ENCODE peak calls at places on chromosomes 4 and X, in five cellular contexts. C is A549, L is MCF 10A, W is left ventricle myocardium inferior, G is dorsolateral prefrontal cortex. D is an unnamed sample.

GRCh38 chr4:83664741-83665140 is 128.8 kb downstream of the GPAT3 start:
- DNase-seq in C (no peak), G (no peak), L (no peak), W (no peak), D (no peak)

GRCh38 chr4:138097912-138098600 is 144.1 kb downstream of the SLC7A11 start:
- DNase-seq in W (no peak), G (no peak), L (no peak), C (no peak), D (no peak)

GRCh38 chrX:28108186-28108945 is 127.1 kb upstream of the DCAF8L1 start:
- DNase-seq in W (no peak), L (no peak), G (no peak), C (no peak), D (no peak)

GRCh38 chrX:16547644-16548043 is 102.3 kb upstream of the S100G start:
- DNase-seq in W (no peak), G (no peak), C (no peak), L (no peak), D (no peak)

GRCh38 chr4:185738038-185738552 is 73.9 kb downstream of the SORBS2 start:
- DNase-seq in W (no peak), G (no peak), L (peak; percentile 88), C (no peak), D (no peak)

GRCh38 chrX:151714367-151714766 is 1.5 kb upstream of the FATE1 start:
- DNase-seq in C (no peak), G (no peak), L (no peak), W (no peak), D (no peak)

GRCh38 chr4:173532725-173533511 is 2.9 kb upstream of the HAND2 start:
- DNase-seq in L (no peak), W (no peak), C (no peak), G (no peak), D (no peak)

GRCh38 chr4:6028168-6028567 is 9.9 kb upstream of the C4orf50 start:
- DNase-seq in L (no peak), C (no peak), G (no peak), W (no peak), D (no peak)

GRCh38 chr4:177964693-177965168 is 522.5 kb upstream of the AGA start:
- DNase-seq in C (no peak), W (no peak), L (no peak), G (no peak), D (no peak)

GRCh38 chr4:7943211-7943610 is 3.5 kb upstream of the AFAP1 start:
- DNase-seq in G (no peak), L (no peak), C (no peak), W (no peak), D (no peak)

GRCh38 chrX:94932278-94932965 is 1258.4 kb downstream of the FAM133A start:
- DNase-seq in W (no peak), L (no peak), G (no peak), C (no peak), D (no peak)

GRCh38 chr4:168449740-168450442 is 30.4 kb downstream of the DDX60L start:
- DNase-seq in G (no peak), L (no peak), C (no peak), W (no peak), D (no peak)

GRCh38 chr4:55016131-55016530 is 109.3 kb downstream of the KDR start:
- DNase-seq in W (no peak), L (no peak), C (no peak), G (no peak), D (no peak)

GRCh38 chrX:25599061-25599460 is 539.1 kb upstream of the MAGEB18 start:
- DNase-seq in L (peak; percentile 2), W (no peak), C (no peak), G (no peak), D (no peak)

GRCh38 chrX:627995-628394 is 2.6 kb upstream of the SHOX start:
- DNase-seq in C (no peak), W (no peak), L (no peak), G (no peak), D (no peak)

GRCh38 chrX:13923845-13924244 is 105.8 kb downstream of the GEMIN8 start:
- DNase-seq in G (no peak), C (no peak), L (peak; percentile 95), W (no peak), D (no peak)

GRCh38 chr4:156575430-156576073 is 396.0 kb downstream of the PDGFC start:
- DNase-seq in L (peak; percentile 86), W (no peak), C (no peak), G (no peak), D (no peak)
- TF ChIP-seq CTCF in L (peak; percentile 16), W (no peak), C (no peak), G (no peak), D (no peak)

GRCh38 chrX:40406330-40406859 is 174.4 kb upstream of the ATP6AP2 start:
- DNase-seq in C (no peak), L (no peak), W (no peak), G (no peak), D (no peak)

GRCh38 chrX:40415675-40416074 is 165.1 kb upstream of the ATP6AP2 start:
- DNase-seq in W (no peak), C (no peak), G (no peak), L (peak; percentile 43), D (no peak)

GRCh38 chrX:40410859-40411258 is 169.9 kb upstream of the ATP6AP2 start:
- DNase-seq in C (no peak), G (no peak), W (no peak), L (no peak), D (no peak)

GRCh38 chrX:40414335-40414734 is 166.4 kb upstream of the ATP6AP2 start:
- DNase-seq in L (no peak), C (no peak), W (no peak), G (no peak), D (no peak)

DNA sequence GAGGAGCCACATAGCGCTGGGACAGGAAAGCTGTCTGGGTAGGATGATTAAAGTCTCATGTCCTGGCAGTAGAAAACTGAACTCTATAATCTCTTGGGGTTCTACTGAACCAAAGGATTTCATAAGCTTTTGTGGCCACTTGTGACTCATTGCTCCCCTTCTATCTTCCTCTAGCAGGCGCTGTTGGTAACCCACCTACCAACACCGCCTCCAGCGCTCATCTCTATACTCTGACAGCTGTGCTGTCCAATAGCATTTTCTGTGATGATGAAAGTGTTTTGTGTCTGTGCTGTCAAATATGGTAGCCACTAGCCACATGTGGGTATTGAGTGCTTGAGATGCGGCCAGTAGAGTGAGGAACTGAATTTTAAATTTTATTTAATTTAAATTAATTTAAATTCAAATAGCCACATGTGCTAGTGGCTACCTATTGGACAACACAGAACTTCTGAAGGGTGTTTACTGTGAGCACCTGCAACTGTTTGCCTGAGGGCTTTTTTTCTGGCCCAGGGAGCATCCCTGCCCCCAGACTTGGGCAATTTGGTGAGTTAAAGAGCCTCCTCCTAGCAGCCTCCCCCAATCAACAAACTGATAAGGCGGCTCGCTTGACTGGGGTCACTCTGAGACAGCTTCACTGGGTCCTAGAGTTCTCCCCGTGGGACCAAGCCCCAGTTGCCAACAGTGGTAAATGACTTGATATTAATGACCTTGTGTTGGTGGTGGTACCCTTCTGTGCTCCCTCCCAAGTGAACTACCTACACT is 169.2 kb upstream of the ATP6AP2 start:
- DNase-seq in L (no peak), W (no peak), G (no peak), C (no peak), D (no peak)
- TF ChIP-seq CTCF in L (no peak), W (no peak), G (no peak), C (no peak), D (no peak)

DNA sequence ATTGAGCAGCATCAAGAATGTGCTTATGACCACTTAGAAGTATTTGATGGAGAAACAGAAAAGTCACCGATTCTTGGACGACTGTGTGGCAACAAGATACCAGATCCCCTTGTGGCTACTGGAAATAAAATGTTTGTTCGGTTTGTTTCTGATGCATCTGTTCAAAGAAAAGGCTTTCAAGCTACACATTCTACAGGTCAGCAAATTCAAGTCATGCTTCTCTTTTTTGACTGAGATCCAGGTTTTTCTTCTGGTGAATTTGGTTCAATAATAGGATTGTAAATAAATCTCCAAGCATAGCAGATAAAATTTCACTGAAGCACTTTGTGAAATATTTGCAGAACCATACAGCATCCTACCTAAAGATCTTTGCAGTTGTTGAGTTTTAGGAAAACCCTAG is 218.1 kb downstream of the TLL1 start:
- DNase-seq in C (no peak), G (no peak), W (no peak), L (no peak), D (no peak)
- TF ChIP-seq CTCF in C (no peak), G (no peak), W (no peak), L (no peak), D (no peak)

DNA sequence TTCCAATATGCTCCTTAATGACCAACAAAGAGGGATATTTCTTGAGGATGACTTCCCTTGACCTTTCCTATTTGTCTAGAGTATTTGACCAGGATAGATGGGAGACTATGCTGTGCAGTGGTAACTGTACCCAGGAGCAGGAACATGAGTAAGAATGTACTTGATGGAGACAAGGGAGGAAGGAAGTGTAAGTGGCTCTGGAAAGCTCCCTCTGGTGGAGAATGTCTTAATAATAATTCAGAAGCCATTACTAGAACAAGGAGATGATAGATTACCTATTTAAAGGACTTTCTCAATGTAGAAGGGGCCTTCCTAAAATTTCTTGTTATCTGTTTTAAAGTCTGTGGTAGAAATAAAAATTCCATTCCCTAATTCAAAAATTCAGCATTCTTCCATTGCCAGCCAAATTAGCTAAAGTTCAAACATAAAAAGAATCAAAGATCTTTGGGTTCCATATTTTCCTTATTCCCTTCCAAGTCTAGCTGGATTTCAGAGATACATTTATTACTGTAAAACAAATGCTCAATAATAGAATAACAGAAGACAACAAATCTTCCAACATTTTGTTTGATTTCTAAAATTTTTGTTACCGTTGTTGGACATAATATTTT is 83.8 kb downstream of the GRID2 start:
- DNase-seq in G (no peak), C (peak; percentile 6), W (no peak), L (peak; percentile 51), D (no peak)
- TF ChIP-seq CTCF in G (peak; percentile 62), C (peak; percentile 47), W (peak; percentile 69), L (peak; percentile 33), D (no peak)

DNA sequence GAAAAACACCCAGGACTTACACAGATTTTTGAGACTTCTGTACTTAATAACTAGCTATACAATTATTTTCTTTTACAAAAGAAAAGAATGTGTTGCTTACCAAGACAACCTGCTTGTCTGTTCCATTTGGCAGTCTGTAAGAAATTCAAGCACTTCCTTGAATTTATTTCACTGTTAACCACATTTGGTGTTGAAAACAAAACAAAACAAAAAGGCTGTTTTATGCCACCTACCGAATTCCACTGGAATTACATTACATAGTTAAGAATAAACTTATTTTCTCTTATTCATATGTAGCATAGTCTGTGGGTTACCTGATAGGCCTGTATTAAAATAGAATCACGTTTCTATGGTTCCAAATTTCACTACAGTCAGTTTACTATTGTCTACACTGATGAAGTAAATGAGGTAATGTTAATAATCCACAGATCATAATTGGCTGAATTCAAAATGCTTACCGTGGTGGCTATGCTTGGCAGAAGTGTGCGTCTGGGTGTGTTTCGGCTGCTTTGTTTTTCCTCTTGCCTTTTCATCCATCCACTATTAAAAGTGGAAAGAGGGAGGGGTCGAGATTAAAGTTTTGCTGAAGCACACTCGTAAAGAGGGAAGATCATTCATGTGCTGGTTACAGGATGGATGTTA is at the start of gene TLR1:
- DNase-seq in G (no peak), W (no peak), C (no peak), L (peak; percentile 70), D (no peak)
- TF ChIP-seq CTCF in G (peak; percentile 75), W (peak; percentile 62), C (peak; percentile 50), L (peak; percentile 40), D (no peak)

GRCh38 chrX:63470506-63470905 is 119.4 kb upstream of the SPIN4 start:
- DNase-seq in L (no peak), C (no peak), G (no peak), W (no peak), D (no peak)

GRCh38 chrX:63471004-63471403 is 119.9 kb upstream of the SPIN4 start:
- DNase-seq in G (no peak), L (no peak), W (no peak), C (no peak), D (no peak)

GRCh38 chrX:63466690-63467089 is 115.6 kb upstream of the SPIN4 start:
- DNase-seq in W (no peak), C (no peak), L (peak; percentile 20), G (no peak), D (no peak)
- TF ChIP-seq CTCF in W (no peak), C (no peak), L (no peak), G (no peak), D (no peak)

GRCh38 chrX:145825896-145826295 is 8.3 kb downstream of the SLITRK2 start:
- DNase-seq in W (no peak), L (peak; percentile 65), C (no peak), G (peak; percentile 64), D (no peak)
- TF ChIP-seq CTCF in W (peak; percentile 41), L (peak; percentile 32), C (peak; percentile 26), G (peak; percentile 43), D (no peak)

D was measured in omental fat pad.